ENCODE peak calls at places on chromosome 16, in five cellular contexts. A is EH, W is astrocyte of the cerebellum, E is A549, B is AG08396. J is an unnamed sample.

GRCh38 chr16:66924527-66925321 is 611 bp downstream of the RRAD start:
- DNase-seq in W (no peak), A (peak; percentile 22), E (no peak), B (peak; percentile 80), J (no peak)

GRCh38 chr16:1768767-1769401 is 2.5 kb downstream of the NME3 start:
- DNase-seq in E (no peak), W (no peak), A (no peak), B (no peak), J (no peak)

GRCh38 chr16:8730335-8730915 is 56.0 kb downstream of the ABAT start:
- DNase-seq in B (no peak), W (no peak), E (no peak), A (no peak), J (no peak)

GRCh38 chr16:21338537-21339268 is 60.6 kb upstream of the CRYM start:
- DNase-seq in E (no peak), A (no peak), B (no peak), W (no peak), J (no peak)

GRCh38 chr16:75443301-75443700 is 10.0 kb upstream of the CFDP1 start:
- DNase-seq in W (no peak), A (peak; percentile 73), E (no peak), B (no peak), J (no peak)

GRCh38 chr16:57000271-57001025 is 11.1 kb downstream of the NLRC5 start:
- DNase-seq in B (peak; percentile 76), W (no peak), E (peak; percentile 61), A (peak; percentile 98), J (peak; percentile 45)

GRCh38 chr16:53865492-53865863 is 161.5 kb downstream of the FTO start:
- DNase-seq in E (peak; percentile 22), W (no peak), A (peak; percentile 42), B (no peak), J (no peak)

GRCh38 chr16:23373436-23374219 is 71.5 kb downstream of the SCNN1B start:
- DNase-seq in W (no peak), A (no peak), E (no peak), B (no peak), J (no peak)

GRCh38 chr16:72876221-72876620 is 171.7 kb downstream of the ZFHX3 start:
- DNase-seq in A (peak; percentile 95), W (peak; percentile 81), E (no peak), B (peak; percentile 73), J (peak; percentile 66)

GRCh38 chr16:11571549-11571948 is 15.2 kb downstream of the LITAF start:
- DNase-seq in A (no peak), W (no peak), B (no peak), E (no peak), J (no peak)

GRCh38 chr16:84687715-84688114 is 12.1 kb upstream of the USP10 start:
- DNase-seq in B (peak; percentile 72), W (peak; percentile 56), A (peak; percentile 94), E (no peak), J (no peak)

GRCh38 chr16:1788095-1788707 is 5.3 kb downstream of the IGFALS start:
- DNase-seq in B (no peak), W (no peak), A (no peak), E (no peak), J (no peak)

GRCh38 chr16:64882385-64882784 is 239.5 kb downstream of the CDH11 start:
- DNase-seq in E (no peak), A (peak; percentile 41), B (no peak), W (no peak), J (peak; percentile 28)

GRCh38 chr16:31082368-31083045 is 6.2 kb downstream of the PRSS53 start:
- DNase-seq in A (no peak), B (no peak), W (no peak), E (no peak), J (no peak)

GRCh38 chr16:74740795-74741304 is 33.8 kb downstream of the FA2H start:
- DNase-seq in B (peak; percentile 56), A (peak; percentile 36), W (no peak), E (peak; percentile 96), J (no peak)

GRCh38 chr16:73037331-73037745 is 10.6 kb downstream of the ZFHX3 start:
- DNase-seq in E (no peak), W (no peak), A (no peak), B (no peak), J (no peak)

GRCh38 chr16:5064915-5065314 is 841 bp downstream of the C16orf89 start:
- DNase-seq in A (no peak), E (no peak), B (no peak), W (no peak), J (no peak)

GRCh38 chr16:75195811-75196790 is 10.9 kb downstream of the CTRB2 start:
- DNase-seq in E (no peak), A (no peak), B (no peak), W (no peak), J (no peak)

GRCh38 chr16:69270395-69270794 is 40.8 kb upstream of the VPS4A start:
- DNase-seq in E (no peak), A (peak; percentile 66), W (no peak), B (no peak), J (no peak)

GRCh38 chr16:77457046-77457445 is 22.2 kb upstream of the ADAMTS18 start:
- DNase-seq in E (no peak), A (no peak), W (no peak), B (no peak), J (no peak)

GRCh38 chr16:71933017-71933416 is 37.7 kb downstream of the IST1 start:
- DNase-seq in B (no peak), W (no peak), A (no peak), E (no peak), J (no peak)

GRCh38 chr16:57533618-57534336 is 2.6 kb downstream of the CCDC102A start:
- DNase-seq in B (peak; percentile 17), A (no peak), E (no peak), W (no peak), J (peak; percentile 29)

GRCh38 chr16:84925092-84925772 is 86.1 kb downstream of the ZDHHC7 start:
- DNase-seq in W (no peak), B (peak; percentile 59), E (peak; percentile 48), A (peak; percentile 53), J (no peak)